ENCODE peak calls at places on chromosomes 5 and 9, in four cellular contexts. One of them, this sample, is unnamed.

GRCh38 chr5:89313044-89313443 is 430.1 kb upstream of the MEF2C start:
- DNase-seq in psoas muscle: no peak
- DNase-seq in astrocyte of the cerebellum: peak
- DNase-seq in lower lobe of right lung: no peak
- DNase-seq in this sample: no peak

GRCh38 chr5:2297991-2298390 is 415.3 kb upstream of the IRX4 start:
- DNase-seq in astrocyte of the cerebellum: no peak
- DNase-seq in psoas muscle: no peak
- DNase-seq in lower lobe of right lung: no peak
- DNase-seq in this sample: no peak

GRCh38 chr5:93117753-93118531 is 463.1 kb downstream of the NR2F1-AS1 start:
- DNase-seq in lower lobe of right lung: no peak
- DNase-seq in psoas muscle: no peak
- DNase-seq in astrocyte of the cerebellum: no peak
- DNase-seq in this sample: no peak

GRCh38 chr9:14278291-14278721 is 35.6 kb downstream of the NFIB start:
- DNase-seq in lower lobe of right lung: no peak
- DNase-seq in astrocyte of the cerebellum: peak
- DNase-seq in psoas muscle: no peak
- DNase-seq in this sample: no peak

GRCh38 chr5:127028822-127029457 is 1.4 kb downstream of the MARCHF3 start:
- DNase-seq in lower lobe of right lung: peak
- DNase-seq in astrocyte of the cerebellum: no peak
- DNase-seq in psoas muscle: no peak
- DNase-seq in this sample: peak

GRCh38 chr5:116754556-116754955 is 179.9 kb upstream of the SEMA6A start:
- DNase-seq in astrocyte of the cerebellum: no peak
- DNase-seq in psoas muscle: no peak
- DNase-seq in lower lobe of right lung: no peak
- DNase-seq in this sample: no peak

GRCh38 chr5:139654875-139655491 is 6.8 kb downstream of the CXXC5 start:
- DNase-seq in astrocyte of the cerebellum: no peak
- DNase-seq in psoas muscle: no peak
- DNase-seq in lower lobe of right lung: no peak
- DNase-seq in this sample: no peak

GRCh38 chr5:157821822-157822622 is 36.9 kb downstream of the CLINT1 start:
- DNase-seq in psoas muscle: no peak
- DNase-seq in astrocyte of the cerebellum: no peak
- DNase-seq in lower lobe of right lung: no peak
- DNase-seq in this sample: no peak

GRCh38 chr9:121837113-121838010 is 185.9 kb downstream of the DAB2IP start:
- DNase-seq in astrocyte of the cerebellum: no peak
- DNase-seq in psoas muscle: no peak
- DNase-seq in lower lobe of right lung: no peak
- DNase-seq in this sample: no peak

GRCh38 chr5:89929834-89930233 is 479.7 kb downstream of the CETN3 start:
- DNase-seq in psoas muscle: no peak
- DNase-seq in lower lobe of right lung: no peak
- DNase-seq in astrocyte of the cerebellum: peak
- DNase-seq in this sample: no peak

GRCh38 chr5:161167001-161167765 is 315.2 kb upstream of the ATP10B start:
- DNase-seq in lower lobe of right lung: no peak
- DNase-seq in psoas muscle: no peak
- DNase-seq in astrocyte of the cerebellum: no peak
- DNase-seq in this sample: no peak

GRCh38 chr5:9058666-9059065 is 487.2 kb downstream of the SEMA5A start:
- DNase-seq in lower lobe of right lung: no peak
- DNase-seq in psoas muscle: no peak
- DNase-seq in astrocyte of the cerebellum: no peak
- DNase-seq in this sample: no peak

GRCh38 chr9:97511762-97512429 is 10.4 kb downstream of the TMOD1 start:
- DNase-seq in astrocyte of the cerebellum: no peak
- DNase-seq in psoas muscle: no peak
- DNase-seq in lower lobe of right lung: no peak
- DNase-seq in this sample: no peak

GRCh38 chr9:130852801-130853200 is 17.7 kb downstream of the ABL1 start:
- DNase-seq in astrocyte of the cerebellum: no peak
- DNase-seq in psoas muscle: no peak
- DNase-seq in lower lobe of right lung: no peak
- DNase-seq in this sample: no peak

GRCh38 chr9:132350861-132351315 is 3.9 kb downstream of the SETX start:
- DNase-seq in astrocyte of the cerebellum: no peak
- DNase-seq in psoas muscle: no peak
- DNase-seq in lower lobe of right lung: no peak
- DNase-seq in this sample: no peak

GRCh38 chr5:675876-676698 is 17.1 kb downstream of the TPPP start:
- DNase-seq in psoas muscle: peak
- DNase-seq in lower lobe of right lung: peak
- DNase-seq in astrocyte of the cerebellum: no peak
- DNase-seq in this sample: no peak

GRCh38 chr5:17411436-17411835 is 86.6 kb upstream of the TAF11L2 start:
- DNase-seq in psoas muscle: no peak
- DNase-seq in astrocyte of the cerebellum: no peak
- DNase-seq in lower lobe of right lung: no peak
- DNase-seq in this sample: no peak

GRCh38 chr5:42555797-42556196 is 132.6 kb downstream of the GHR start:
- DNase-seq in psoas muscle: no peak
- DNase-seq in astrocyte of the cerebellum: no peak
- DNase-seq in lower lobe of right lung: no peak
- DNase-seq in this sample: no peak

GRCh38 chr5:9170026-9170425 is 375.8 kb downstream of the SEMA5A start:
- DNase-seq in lower lobe of right lung: no peak
- DNase-seq in astrocyte of the cerebellum: no peak
- DNase-seq in psoas muscle: no peak
- DNase-seq in this sample: no peak

GRCh38 chr5:145236966-145237365 is 598.2 kb downstream of the PRELID2 start:
- DNase-seq in psoas muscle: no peak
- DNase-seq in astrocyte of the cerebellum: no peak
- DNase-seq in lower lobe of right lung: no peak
- DNase-seq in this sample: no peak

GRCh38 chr9:70484232-70485130 is 70.0 kb upstream of the KLF9 start:
- DNase-seq in astrocyte of the cerebellum: peak
- DNase-seq in lower lobe of right lung: no peak
- DNase-seq in psoas muscle: no peak
- DNase-seq in this sample: peak

GRCh38 chr9:20200900-20201495 is 412.2 kb upstream of the SLC24A2 start:
- DNase-seq in lower lobe of right lung: no peak
- DNase-seq in psoas muscle: no peak
- DNase-seq in astrocyte of the cerebellum: no peak
- DNase-seq in this sample: no peak

GRCh38 chr9:127589955-127590370 is 22.1 kb upstream of the STXBP1 start:
- DNase-seq in astrocyte of the cerebellum: peak
- DNase-seq in psoas muscle: peak
- DNase-seq in lower lobe of right lung: no peak
- DNase-seq in this sample: peak

DNA sequence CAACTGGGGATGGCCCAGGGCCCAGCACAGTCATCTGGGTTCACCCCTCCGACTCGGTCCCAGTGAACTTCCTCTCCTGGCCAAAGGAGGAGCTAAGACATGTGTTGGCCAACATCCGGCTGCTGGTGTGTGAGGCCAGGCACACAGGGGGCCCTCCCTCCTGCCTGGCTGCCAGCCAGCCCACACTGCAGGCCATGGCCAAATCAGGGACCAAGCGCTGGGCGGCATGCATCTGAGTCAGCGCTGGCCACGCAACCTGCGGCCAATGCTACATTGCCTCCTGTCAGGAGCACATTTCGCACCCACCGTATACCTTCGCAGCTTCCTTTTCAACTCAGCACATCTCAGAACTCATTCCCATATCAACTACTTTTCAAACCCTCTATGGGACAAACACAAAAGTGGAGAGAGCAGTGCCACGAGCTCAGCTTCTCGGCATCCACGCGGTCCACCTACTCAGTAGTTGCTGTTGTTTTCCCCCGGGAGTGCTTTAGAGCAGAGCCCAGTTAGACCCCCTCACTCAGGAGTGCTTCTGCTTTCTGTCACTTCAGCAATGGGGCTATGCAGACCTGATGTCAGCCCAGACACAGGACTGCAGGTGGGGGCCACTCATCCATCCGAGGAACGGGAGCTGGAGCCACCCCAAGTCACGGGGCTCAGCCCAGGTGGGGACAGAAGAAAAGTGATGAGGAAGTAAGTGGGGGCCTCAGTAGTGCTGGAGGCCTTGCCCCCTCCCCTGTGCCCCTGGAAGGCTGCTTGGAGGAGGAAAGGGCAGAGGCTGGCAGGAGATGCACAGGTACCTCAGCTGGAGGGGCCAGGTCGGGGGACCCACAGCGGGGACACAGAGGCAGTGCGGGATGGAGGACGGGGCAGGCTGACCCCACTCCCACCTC is 13.9 kb downstream of the NINJ1 start:
- DNase-seq in astrocyte of the cerebellum: peak
- DNase-seq in lower lobe of right lung: peak
- DNase-seq in psoas muscle: peak
- DNase-seq in this sample: no peak
- TF ChIP-seq CTCF in astrocyte of the cerebellum: peak
- TF ChIP-seq CTCF in lower lobe of right lung: peak
- TF ChIP-seq CTCF in psoas muscle: peak
- TF ChIP-seq CTCF in this sample: no peak

GRCh38 chr5:133316346-133317343 is 264.8 kb downstream of the HSPA4 start:
- DNase-seq in lower lobe of right lung: no peak
- DNase-seq in astrocyte of the cerebellum: no peak
- DNase-seq in psoas muscle: no peak
- DNase-seq in this sample: peak
- TF ChIP-seq CTCF in lower lobe of right lung: no peak
- TF ChIP-seq CTCF in astrocyte of the cerebellum: peak
- TF ChIP-seq CTCF in psoas muscle: no peak
- TF ChIP-seq CTCF in this sample: peak

DNA sequence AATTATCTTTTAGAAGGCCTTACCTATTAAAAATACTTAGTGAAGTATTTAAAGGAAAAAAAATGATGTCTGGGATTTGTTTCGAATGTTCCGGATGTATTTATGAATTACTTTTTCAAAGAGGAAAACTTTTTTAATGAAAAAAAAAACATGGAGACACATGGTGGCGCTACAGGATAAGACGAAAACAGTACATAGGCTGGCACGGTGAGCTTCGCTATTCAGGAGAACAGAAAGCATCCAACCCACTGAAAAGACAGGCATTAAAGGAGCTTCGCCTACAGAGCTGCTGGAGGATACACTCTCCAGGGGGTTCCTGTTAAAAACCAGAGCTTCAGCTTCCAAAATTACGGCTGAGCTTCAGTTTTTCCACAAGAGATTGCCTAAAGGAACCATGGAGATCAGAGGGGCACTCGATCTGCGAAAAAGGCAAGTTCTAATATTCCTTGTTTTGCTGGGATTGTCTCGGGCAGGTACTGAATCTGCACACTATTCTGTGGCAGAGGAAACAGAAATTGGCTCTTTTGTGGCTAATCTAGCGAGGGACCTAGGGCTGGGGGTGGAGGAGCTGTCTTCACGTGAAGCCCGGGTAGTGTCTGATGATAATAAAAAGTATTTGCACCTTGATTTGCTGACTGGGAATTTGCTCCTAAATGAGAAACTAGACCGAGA is at the start of gene PCDHB14:
- DNase-seq in psoas muscle: no peak
- DNase-seq in astrocyte of the cerebellum: no peak
- DNase-seq in lower lobe of right lung: no peak
- DNase-seq in this sample: peak
- TF ChIP-seq CTCF in psoas muscle: peak
- TF ChIP-seq CTCF in astrocyte of the cerebellum: no peak
- TF ChIP-seq CTCF in lower lobe of right lung: no peak
- TF ChIP-seq CTCF in this sample: peak

GRCh38 chr9:33443504-33444154 is 3.8 kb downstream of the AQP3 start:
- DNase-seq in psoas muscle: no peak
- DNase-seq in lower lobe of right lung: no peak
- DNase-seq in astrocyte of the cerebellum: no peak
- DNase-seq in this sample: no peak
- TF ChIP-seq CTCF in psoas muscle: no peak
- TF ChIP-seq CTCF in lower lobe of right lung: no peak
- TF ChIP-seq CTCF in astrocyte of the cerebellum: no peak
- TF ChIP-seq CTCF in this sample: no peak

GRCh38 chr5:57102189-57102904 is 71.5 kb upstream of the GPBP1 start:
- DNase-seq in psoas muscle: no peak
- DNase-seq in astrocyte of the cerebellum: no peak
- DNase-seq in lower lobe of right lung: no peak
- DNase-seq in this sample: no peak
- TF ChIP-seq CTCF in psoas muscle: no peak
- TF ChIP-seq CTCF in astrocyte of the cerebellum: no peak
- TF ChIP-seq CTCF in lower lobe of right lung: no peak
- TF ChIP-seq CTCF in this sample: no peak

GRCh38 chr5:96256795-96257470 is 176.1 kb downstream of the PCSK1 start:
- DNase-seq in astrocyte of the cerebellum: no peak
- DNase-seq in psoas muscle: no peak
- DNase-seq in lower lobe of right lung: no peak
- DNase-seq in this sample: no peak
- TF ChIP-seq CTCF in astrocyte of the cerebellum: no peak
- TF ChIP-seq CTCF in psoas muscle: no peak
- TF ChIP-seq CTCF in lower lobe of right lung: no peak
- TF ChIP-seq CTCF in this sample: no peak

This sample was measured in endothelial cell.